ENCODE peak calls at places on chromosomes 6 and 20, in four cellular contexts. One of them, this sample, is unnamed.

GRCh38 chr6:55239099-55239498 is 64.8 kb downstream of the HCRTR2 start:
- DNase-seq in H9: no peak
- DNase-seq in IMR-90: no peak
- DNase-seq in H1: no peak
- DNase-seq in this sample: no peak

GRCh38 chr20:1942061-1942460 is 46.9 kb downstream of the SIRPA start:
- DNase-seq in H9: no peak
- DNase-seq in IMR-90: no peak
- DNase-seq in H1: no peak
- DNase-seq in this sample: no peak

GRCh38 chr20:20366896-20367680 is 816 bp upstream of the INSM1 start:
- DNase-seq in H9: peak; percentile 75
- DNase-seq in IMR-90: no peak
- DNase-seq in H1: no peak
- DNase-seq in this sample: peak; percentile 39

GRCh38 chr6:34310846-34311245 is 62.0 kb upstream of the SMIM29 start:
- DNase-seq in H9: no peak
- DNase-seq in IMR-90: no peak
- DNase-seq in H1: no peak
- DNase-seq in this sample: no peak

GRCh38 chr6:11143394-11144371 is 32.2 kb upstream of the ERVFRD-1 start:
- DNase-seq in H9: no peak
- DNase-seq in IMR-90: peak; percentile 92
- DNase-seq in H1: no peak
- DNase-seq in this sample: peak; percentile 72

GRCh38 chr6:81763968-81764367 is 11.5 kb upstream of the TENT5A start:
- DNase-seq in H9: no peak
- DNase-seq in IMR-90: no peak
- DNase-seq in H1: no peak
- DNase-seq in this sample: no peak

GRCh38 chr6:22873531-22874136 is 304.3 kb downstream of the HDGFL1 start:
- DNase-seq in H9: no peak
- DNase-seq in IMR-90: peak; percentile 71
- DNase-seq in H1: no peak
- DNase-seq in this sample: no peak

GRCh38 chr6:81557811-81558210 is 194.7 kb downstream of the TENT5A start:
- DNase-seq in H9: no peak
- DNase-seq in IMR-90: no peak
- DNase-seq in H1: no peak
- DNase-seq in this sample: peak; percentile 56

GRCh38 chr6:56004421-56004820 is 129.0 kb upstream of the BMP5 start:
- DNase-seq in H9: no peak
- DNase-seq in IMR-90: peak; percentile 5
- DNase-seq in H1: no peak
- DNase-seq in this sample: no peak

GRCh38 chr6:167569041-167569805 is 244.3 kb downstream of the TTLL2 start:
- DNase-seq in H9: no peak
- DNase-seq in IMR-90: no peak
- DNase-seq in H1: no peak
- DNase-seq in this sample: no peak

GRCh38 chr20:58892126-58892931 is 39.8 kb downstream of the GNAS start:
- DNase-seq in H9: peak; percentile 70
- DNase-seq in IMR-90: peak; percentile 50
- DNase-seq in H1: no peak
- DNase-seq in this sample: peak; percentile 83

GRCh38 chr6:27422651-27423332 is 34.2 kb downstream of the ZNF391 start:
- DNase-seq in H9: peak; percentile 48
- DNase-seq in IMR-90: no peak
- DNase-seq in H1: peak; percentile 17
- DNase-seq in this sample: peak; percentile 80

GRCh38 chr6:141326426-141326825 is 806.3 kb upstream of the GJE1 start:
- DNase-seq in H9: no peak
- DNase-seq in IMR-90: peak; percentile 100
- DNase-seq in H1: no peak
- DNase-seq in this sample: peak; percentile 84

GRCh38 chr6:7991992-7992815 is 72.0 kb downstream of the BLOC1S5 start:
- DNase-seq in H9: no peak
- DNase-seq in IMR-90: peak; percentile 92
- DNase-seq in H1: no peak
- DNase-seq in this sample: peak; percentile 50

GRCh38 chr6:30724906-30725667 is 4.9 kb downstream of the TUBB start:
- DNase-seq in H9: no peak
- DNase-seq in IMR-90: peak; percentile 16
- DNase-seq in H1: no peak
- DNase-seq in this sample: no peak

GRCh38 chr6:73528897-73529296 is 8.1 kb upstream of the EEF1A1 start:
- DNase-seq in H9: no peak
- DNase-seq in IMR-90: no peak
- DNase-seq in H1: no peak
- DNase-seq in this sample: no peak

GRCh38 chr20:52926505-52926904 is 45.7 kb upstream of the TSHZ2 start:
- DNase-seq in H9: no peak
- DNase-seq in IMR-90: no peak
- DNase-seq in H1: no peak
- DNase-seq in this sample: no peak

GRCh38 chr6:16524380-16524707 is 236.9 kb downstream of the ATXN1 start:
- DNase-seq in H9: no peak
- DNase-seq in IMR-90: peak; percentile 80
- DNase-seq in H1: no peak
- DNase-seq in this sample: no peak

GRCh38 chr6:131755597-131755996 is 44.8 kb upstream of the CTAGE9 start:
- DNase-seq in H9: no peak
- DNase-seq in IMR-90: peak; percentile 98
- DNase-seq in H1: no peak
- DNase-seq in this sample: no peak

GRCh38 chr6:36977470-36977941 is 8.5 kb downstream of the MTCH1 start:
- DNase-seq in H9: peak; percentile 61
- DNase-seq in IMR-90: no peak
- DNase-seq in H1: no peak
- DNase-seq in this sample: peak; percentile 67

GRCh38 chr6:72363844-72364740 is 257.8 kb upstream of the KCNQ5 start:
- DNase-seq in H9: no peak
- DNase-seq in IMR-90: peak; percentile 97
- DNase-seq in H1: no peak
- DNase-seq in this sample: peak; percentile 52

GRCh38 chr6:26034901-26035300 is 52.3 kb upstream of the HFE start:
- DNase-seq in H9: no peak
- DNase-seq in IMR-90: no peak
- DNase-seq in H1: no peak
- DNase-seq in this sample: no peak

GRCh38 chr6:121951077-121951476 is 448.4 kb upstream of the HSF2 start:
- DNase-seq in H9: no peak
- DNase-seq in IMR-90: no peak
- DNase-seq in H1: no peak
- DNase-seq in this sample: no peak

GRCh38 chr6:160344281-160344680 is 3.9 kb upstream of the SLC22A3 start:
- DNase-seq in H9: no peak
- DNase-seq in IMR-90: no peak
- DNase-seq in H1: no peak
- DNase-seq in this sample: no peak

GRCh38 chr6:105346052-105346451 is 56.8 kb downstream of the PREP start:
- DNase-seq in H9: no peak
- DNase-seq in IMR-90: peak; percentile 93
- DNase-seq in H1: no peak
- DNase-seq in this sample: peak; percentile 49

GRCh38 chr20:57589123-57589727 is 28.3 kb downstream of the PCK1 start:
- DNase-seq in H9: no peak
- DNase-seq in IMR-90: no peak
- DNase-seq in H1: no peak
- DNase-seq in this sample: no peak

GRCh38 chr6:91822581-91822980 is 1235.7 kb upstream of the MAP3K7 start:
- DNase-seq in H9: no peak
- DNase-seq in IMR-90: no peak
- DNase-seq in H1: no peak
- DNase-seq in this sample: no peak

GRCh38 chr20:63911171-63911570 is 16.2 kb downstream of the DNAJC5 start:
- DNase-seq in H9: no peak
- DNase-seq in IMR-90: peak; percentile 50
- DNase-seq in H1: no peak
- DNase-seq in this sample: no peak

GRCh38 chr6:163776549-163777378 is 362.2 kb downstream of the QKI start:
- DNase-seq in H9: no peak
- DNase-seq in IMR-90: no peak
- DNase-seq in H1: no peak
- DNase-seq in this sample: no peak

GRCh38 chr6:43494321-43494720 is 15.8 kb downstream of the LRRC73 start:
- DNase-seq in H9: no peak
- DNase-seq in IMR-90: no peak
- DNase-seq in H1: no peak
- DNase-seq in this sample: no peak

GRCh38 chr6:19896580-19897010 is 59.4 kb downstream of the ID4 start:
- DNase-seq in H9: no peak
- DNase-seq in IMR-90: no peak
- DNase-seq in H1: no peak
- DNase-seq in this sample: no peak
- H2BK120ac ChIP-seq in H9: no peak overlapping the region
- H2BK120ac ChIP-seq in IMR-90: no peak overlapping the region
- H2BK120ac ChIP-seq in H1: no peak overlapping the region
- H2BK120ac ChIP-seq in this sample: no peak overlapping the region

DNA sequence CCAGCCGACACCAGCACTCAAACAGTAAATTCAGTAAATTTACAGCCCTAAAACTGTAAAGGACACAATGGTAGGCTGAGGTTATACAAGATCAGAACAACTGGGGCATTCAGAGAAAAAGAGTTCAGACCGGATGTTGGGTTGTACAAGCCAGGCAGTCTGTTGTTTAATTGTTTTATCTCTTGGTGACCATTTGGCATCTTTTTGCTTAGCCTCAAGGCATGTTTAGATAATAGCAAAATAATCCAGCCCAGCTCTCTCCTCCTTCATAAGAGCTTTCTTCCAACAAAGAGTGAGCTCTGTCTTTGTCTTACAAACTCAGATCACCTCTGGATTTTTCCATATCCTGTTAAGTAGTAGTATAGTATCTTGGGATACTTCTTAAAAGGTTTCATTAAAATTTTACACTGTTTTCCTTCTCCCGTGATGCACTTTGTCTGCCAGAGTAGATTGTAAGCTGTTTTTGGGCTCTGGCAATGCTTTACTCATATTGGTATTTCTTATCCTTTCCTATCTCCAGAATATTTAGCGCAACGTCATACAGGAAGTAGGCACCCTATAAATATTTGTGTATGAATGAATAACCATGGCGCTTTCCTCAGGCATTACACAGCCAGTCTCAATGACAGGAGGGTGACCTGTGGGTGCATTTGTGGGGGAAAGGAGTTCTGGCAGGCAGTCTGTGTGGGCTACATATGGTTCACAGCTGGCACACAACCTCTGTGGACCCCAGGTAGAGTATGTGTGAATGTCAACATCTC is 35.7 kb upstream of the TRAM2 start:
- DNase-seq in H9: no peak
- DNase-seq in IMR-90: peak; percentile 50
- DNase-seq in H1: no peak
- DNase-seq in this sample: peak; percentile 46
- H4K5ac ChIP-seq in H9: no peak overlapping the region
- H4K5ac ChIP-seq in IMR-90: peak overlapping the region; percentile 22
- H4K5ac ChIP-seq in H1: no peak overlapping the region
- H4K5ac ChIP-seq in this sample: no peak overlapping the region

DNA sequence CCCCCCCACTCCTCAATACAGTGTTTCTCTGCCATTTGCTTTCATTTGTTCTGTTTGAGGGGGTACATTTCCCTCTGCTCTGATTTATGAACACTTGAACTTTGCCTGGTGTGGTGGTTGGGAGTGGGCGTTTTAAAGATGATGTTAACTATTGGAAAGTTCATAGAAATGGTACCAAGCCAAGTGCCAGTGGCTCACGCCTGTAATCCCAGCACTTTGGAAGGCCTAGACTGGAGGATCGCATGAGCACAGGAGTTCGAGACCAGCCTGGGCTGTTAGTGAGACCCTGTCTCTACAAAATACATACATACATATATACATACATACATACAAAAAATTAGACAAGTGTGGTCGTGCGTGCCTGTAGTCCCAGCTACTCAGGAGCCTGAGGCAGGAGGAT is 1.1 kb downstream of the RAB32 start:
- DNase-seq in H9: no peak
- DNase-seq in IMR-90: peak; percentile 27
- DNase-seq in H1: no peak
- DNase-seq in this sample: no peak
- H2BK120ac ChIP-seq in H9: no peak overlapping the region
- H2BK120ac ChIP-seq in IMR-90: peak overlapping the region; percentile 89
- H2BK120ac ChIP-seq in H1: no peak overlapping the region
- H2BK120ac ChIP-seq in this sample: no peak overlapping the region

DNA sequence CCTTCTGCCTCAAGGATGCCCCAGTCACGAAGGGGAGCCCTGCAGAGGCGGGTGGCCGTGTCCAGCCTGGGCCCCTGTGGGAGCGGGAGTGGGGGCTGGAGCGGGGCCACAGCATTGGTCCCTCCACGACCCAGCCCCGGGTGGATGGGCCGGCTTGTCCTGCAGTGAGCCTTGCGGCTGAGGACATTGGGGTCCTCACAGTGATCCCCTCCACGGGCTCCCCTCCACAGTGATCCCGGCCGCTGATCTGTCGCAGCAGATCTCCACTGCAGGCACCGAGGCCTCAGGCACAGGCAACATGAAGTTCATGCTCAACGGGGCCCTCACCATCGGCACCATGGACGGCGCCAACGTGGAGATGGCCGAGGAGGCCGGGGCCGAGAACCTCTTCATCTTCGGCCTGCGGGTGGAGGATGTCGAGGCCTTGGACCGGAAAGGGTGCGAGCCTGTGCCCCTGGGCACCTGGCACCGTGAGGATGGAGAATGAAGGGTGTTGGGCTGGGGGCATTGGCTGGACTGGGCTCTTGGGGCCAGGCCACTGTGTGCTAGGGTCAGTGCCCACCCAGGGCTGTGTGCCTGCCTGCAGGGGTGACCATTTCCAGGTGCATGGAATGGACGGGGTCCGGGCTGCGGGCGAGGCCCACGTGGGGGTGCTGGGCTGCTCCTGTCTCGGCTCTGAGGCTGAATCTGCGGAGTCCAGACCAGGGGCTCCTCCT is 44.4 kb downstream of the PYGB start:
- DNase-seq in H9: no peak
- DNase-seq in IMR-90: no peak
- DNase-seq in H1: no peak
- DNase-seq in this sample: no peak
- H4K5ac ChIP-seq in H9: no peak overlapping the region
- H4K5ac ChIP-seq in IMR-90: no peak overlapping the region
- H4K5ac ChIP-seq in H1: no peak overlapping the region
- H4K5ac ChIP-seq in this sample: no peak overlapping the region

GRCh38 chr20:38927902-38928578 is 1.8 kb downstream of the FAM83D start:
- DNase-seq in H9: no peak
- DNase-seq in IMR-90: no peak
- DNase-seq in H1: no peak
- DNase-seq in this sample: no peak

GRCh38 chr20:38924718-38925117 is 1.5 kb upstream of the FAM83D start:
- DNase-seq in H9: no peak
- DNase-seq in IMR-90: no peak
- DNase-seq in H1: no peak
- DNase-seq in this sample: no peak

GRCh38 chr20:38930242-38930569 is 4.0 kb downstream of the FAM83D start:
- DNase-seq in H9: no peak
- DNase-seq in IMR-90: no peak
- DNase-seq in H1: no peak
- DNase-seq in this sample: no peak

GRCh38 chr20:38926142-38926933 is at the start of gene FAM83D:
- DNase-seq in H9: peak; percentile 99
- DNase-seq in IMR-90: peak; percentile 97
- DNase-seq in H1: peak; percentile 99
- DNase-seq in this sample: peak; percentile 99

GRCh38 chr20:38926934-38927616 is 858 bp downstream of the FAM83D start:
- DNase-seq in H9: no peak
- DNase-seq in IMR-90: peak; percentile 36
- DNase-seq in H1: no peak
- DNase-seq in this sample: peak; percentile 11
- H2BK120ac ChIP-seq in H9: no peak overlapping the region
- H2BK120ac ChIP-seq in IMR-90: no peak overlapping the region
- H2BK120ac ChIP-seq in H1: peak overlapping the region; percentile 44
- H2BK120ac ChIP-seq in this sample: no peak overlapping the region